ENCODE peak calls at places on chromosomes 2 and 18, in five cellular contexts. F is testis, Y is transverse colon, R is A549, C is endothelial cell of umbilical vein. Q is an unnamed sample.

GRCh38 chr18:49878567-49878966 is 65.2 kb upstream of the ACAA2 start:
- DNase-seq in F (no peak), R (no peak), C (no peak), Y (no peak), Q (no peak)

GRCh38 chr2:181771355-181771754 is 91.0 kb upstream of the NEUROD1 start:
- DNase-seq in C (no peak), Y (no peak), R (no peak), F (no peak), Q (no peak)

GRCh38 chr2:128178650-128179460 is 87.9 kb downstream of the UGGT1 start:
- DNase-seq in Y (peak), C (peak), F (peak), R (peak), Q (peak)

GRCh38 chr2:80302465-80303005 is 2.0 kb downstream of the LRRTM1 start:
- DNase-seq in Y (no peak), R (no peak), C (no peak), F (no peak), Q (no peak)

GRCh38 chr2:170073288-170073687 is 104.7 kb upstream of the MYO3B start:
- DNase-seq in R (no peak), F (peak), C (peak), Y (peak), Q (no peak)

GRCh38 chr2:36367497-36368353 is 12.1 kb downstream of the CRIM1 start:
- DNase-seq in C (peak), R (peak), F (no peak), Y (no peak), Q (no peak)

GRCh38 chr2:73638429-73638828 is 3.8 kb downstream of the NAT8 start:
- DNase-seq in Y (no peak), R (no peak), C (no peak), F (no peak), Q (no peak)

GRCh38 chr2:139369423-139370409 is 589.5 kb upstream of the NXPH2 start:
- DNase-seq in Y (no peak), F (no peak), C (no peak), R (no peak), Q (no peak)

GRCh38 chr2:16321872-16322271 is 343.8 kb downstream of the CYRIA start:
- DNase-seq in Y (no peak), C (no peak), F (no peak), R (no peak), Q (peak)

GRCh38 chr2:170313636-170314348 is 135.8 kb downstream of the MYO3B start:
- DNase-seq in C (no peak), R (no peak), F (no peak), Y (no peak), Q (no peak)

GRCh38 chr2:169509230-169509917 is at the start of gene KLHL41:
- DNase-seq in R (no peak), C (peak), F (no peak), Y (no peak), Q (no peak)

GRCh38 chr18:59961086-59961485 is 61.3 kb downstream of the PMAIP1 start:
- DNase-seq in F (no peak), R (no peak), Y (peak), C (no peak), Q (no peak)

GRCh38 chr18:35041752-35042379 is 653 bp downstream of the MAPRE2 start:
- DNase-seq in C (no peak), F (no peak), Y (no peak), R (no peak), Q (no peak)

GRCh38 chr2:1863386-1863785 is 119.1 kb upstream of the PXDN start:
- DNase-seq in C (no peak), R (no peak), Y (no peak), F (no peak), Q (no peak)

GRCh38 chr2:52423655-52424054 is 1343.9 kb upstream of the CHAC2 start:
- DNase-seq in F (no peak), R (no peak), C (no peak), Y (no peak), Q (no peak)

GRCh38 chr2:217996345-217996744 is 6.5 kb downstream of the TNS1 start:
- DNase-seq in Y (no peak), F (peak), R (peak), C (no peak), Q (peak)

GRCh38 chr2:10220516-10221391 is 82.0 kb upstream of the HPCAL1 start:
- DNase-seq in Y (no peak), C (no peak), R (no peak), F (no peak), Q (peak)

GRCh38 chr2:46276652-46277051 is 20.6 kb upstream of the EPAS1 start:
- DNase-seq in C (no peak), R (peak), Y (no peak), F (no peak), Q (no peak)

GRCh38 chr2:208698114-208698513 is 291.5 kb downstream of the PTH2R start:
- DNase-seq in F (no peak), R (no peak), C (no peak), Y (no peak), Q (no peak)

GRCh38 chr2:173023718-173024117 is 51.9 kb upstream of the MAP3K20 start:
- DNase-seq in Y (no peak), R (no peak), F (no peak), C (no peak), Q (no peak)

GRCh38 chr2:171553858-171554257 is 31.6 kb downstream of the CYBRD1 start:
- DNase-seq in F (peak), R (peak), C (no peak), Y (peak), Q (peak)

GRCh38 chr2:239938651-239939486 is 86.3 kb downstream of the NDUFA10 start:
- DNase-seq in R (no peak), C (no peak), F (peak), Y (no peak), Q (peak)

GRCh38 chr2:237073552-237073951 is 12.1 kb upstream of the COPS8 start:
- DNase-seq in F (no peak), Y (no peak), C (peak), R (no peak), Q (no peak)

GRCh38 chr2:2743164-2743571 is 412.1 kb upstream of the MYT1L start:
- DNase-seq in R (no peak), F (peak), C (no peak), Y (no peak), Q (no peak)

GRCh38 chr2:20042531-20042930 is 8.9 kb downstream of the LAPTM4A start:
- DNase-seq in F (no peak), Y (no peak), R (no peak), C (peak), Q (no peak)

GRCh38 chr2:227630322-227630721 is 13.0 kb downstream of the SCYGR4 start:
- DNase-seq in Y (no peak), C (no peak), F (no peak), R (no peak), Q (no peak)

GRCh38 chr2:143347901-143348300 is 218.7 kb downstream of the ARHGAP15 start:
- DNase-seq in Y (no peak), R (no peak), C (no peak), F (no peak), Q (no peak)

GRCh38 chr2:239675856-239676715 is 275.3 kb upstream of the HDAC4 start:
- DNase-seq in F (peak), C (no peak), Y (no peak), R (no peak), Q (no peak)

GRCh38 chr18:55918449-55918848 is 330.5 kb upstream of the TCF4 start:
- DNase-seq in Y (no peak), C (no peak), R (no peak), F (no peak), Q (no peak)

GRCh38 chr18:23238651-23239349 is 103.5 kb downstream of the CABLES1 start:
- DNase-seq in F (no peak), R (no peak), C (peak), Y (no peak), Q (no peak)
- H3K4me3 ChIP-seq in F (no peak), R (no peak), C (no peak), Y (no peak), Q (no peak)

GRCh38 chr2:86439879-86440630 is 1.1 kb upstream of the KDM3A start:
- DNase-seq in Y (no peak), F (no peak), R (peak), C (peak), Q (no peak)

GRCh38 chr2:86442642-86443005 is 1.5 kb downstream of the KDM3A start:
- DNase-seq in F (peak), R (peak), C (peak), Y (peak), Q (peak)

GRCh38 chr2:86440631-86441391 is at the start of gene KDM3A:
- DNase-seq in F (peak), R (peak), C (peak), Y (peak), Q (peak)

GRCh38 chr2:86441789-86442641 is 844 bp downstream of the KDM3A start:
- DNase-seq in R (peak), Y (peak), C (peak), F (peak), Q (peak)

DNA sequence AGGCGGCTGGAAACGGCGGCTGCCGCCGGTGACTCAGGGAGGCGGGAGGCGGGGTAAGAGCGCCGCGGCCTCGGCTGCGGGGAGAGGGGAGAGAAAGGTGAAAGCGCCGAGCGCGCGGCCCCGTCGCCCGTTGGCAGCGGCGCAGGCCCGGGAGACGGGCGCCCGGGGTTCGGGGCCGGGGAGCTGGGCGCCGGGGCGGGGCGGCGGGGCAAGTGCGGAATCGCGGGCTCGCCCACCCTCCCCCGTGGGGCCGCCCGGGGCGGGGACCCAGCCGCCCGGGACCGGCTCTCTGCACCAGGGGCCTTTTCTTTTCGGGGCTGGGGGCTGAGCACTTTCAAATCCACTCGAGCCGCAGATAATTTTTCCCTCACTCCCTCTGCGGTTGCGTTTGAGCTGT is 219 bp downstream of the KDM3A start:
- DNase-seq in F (no peak), C (no peak), Y (no peak), R (no peak), Q (no peak)
- TF ChIP-seq POLR2A in F (peak), C (peak), Y (no peak), R (peak), Q (peak)

DNA sequence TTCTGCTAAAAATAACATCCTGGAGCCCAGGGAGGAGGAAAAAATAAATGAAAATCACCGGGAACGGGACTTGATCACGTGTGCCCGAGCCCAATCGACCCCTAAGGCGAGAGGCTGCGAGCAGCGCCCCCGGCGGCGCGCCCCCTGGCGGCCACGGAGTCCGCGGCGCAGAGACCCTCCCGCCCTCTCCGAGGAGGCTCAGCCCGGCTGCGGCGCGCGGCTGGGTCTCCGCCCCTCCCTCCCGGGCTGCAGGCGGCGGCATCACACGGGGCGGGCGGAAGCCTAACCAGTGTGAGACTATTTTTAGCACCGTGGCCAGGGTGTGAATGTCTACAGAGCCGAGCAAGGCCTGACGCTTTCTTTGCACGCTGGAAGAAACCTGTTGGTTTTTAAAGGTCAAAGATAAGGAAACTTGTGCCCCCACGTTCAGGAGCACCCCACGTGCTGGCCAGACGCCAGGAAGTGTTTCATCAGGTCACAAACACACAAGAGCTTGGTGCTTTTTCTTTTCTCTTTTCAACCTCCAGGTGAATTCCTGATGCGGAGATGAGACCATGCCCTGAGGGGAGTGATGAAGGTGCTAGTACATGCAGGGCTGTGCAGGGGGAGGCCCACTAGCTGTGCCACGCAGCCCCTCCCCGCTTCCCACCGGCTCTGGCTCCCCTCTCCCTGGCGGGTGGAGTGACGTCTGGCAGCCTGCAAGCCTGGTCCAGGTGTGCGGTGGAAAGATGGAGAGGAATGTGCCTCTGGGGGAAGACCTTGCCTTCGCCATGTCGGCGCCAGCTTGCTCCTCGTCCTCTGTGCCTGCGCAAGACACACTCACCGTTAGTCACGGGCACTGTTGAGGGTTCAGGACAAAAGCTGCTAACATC is 35.3 kb upstream of the DNMT3A start:
- DNase-seq in F (peak), R (peak), Y (peak), C (peak), Q (peak)
- H3K4me3 ChIP-seq in F (peak), R (peak), Y (no peak), C (peak), Q (no peak)

DNA sequence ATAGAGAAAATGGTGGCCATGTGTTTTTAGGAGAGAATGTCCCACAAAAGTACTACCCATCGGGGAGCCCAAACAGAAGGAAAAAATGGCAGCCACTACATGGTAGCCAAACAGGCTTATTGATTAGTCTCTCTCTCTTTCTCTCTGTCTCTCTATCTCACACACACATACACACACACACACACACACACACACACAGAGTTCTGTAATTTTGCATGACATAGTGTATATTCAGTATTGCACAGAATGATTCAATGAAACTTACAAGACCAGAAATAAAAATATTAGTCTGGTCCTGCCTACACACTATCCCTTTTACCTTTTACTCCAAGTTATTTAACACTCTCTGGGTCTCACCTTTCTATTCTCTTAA is 124.8 kb upstream of the SLC39A10 start:
- DNase-seq in Y (no peak), C (no peak), R (no peak), F (no peak), Q (no peak)
- TF ChIP-seq POLR2A in Y (no peak), C (no peak), R (no peak), F (no peak), Q (no peak)

Q was measured in NB4.